ENCODE peak calls at places on chromosomes 6 and 20, in nine cellular contexts. Q, F, W, L, Z, J, G, H and C are unnamed samples.

GRCh38 chr20:8360035-8360434 is 228.0 kb downstream of the PLCB1 start:
- DNase-seq in G (no peak), W (no peak), H (no peak), F (no peak), Q (no peak), Z (no peak), L (no peak), J (no peak), C (no peak)

GRCh38 chr6:140586426-140587061 is 1212.1 kb upstream of the CITED2 start:
- DNase-seq in J (no peak), H (no peak), L (no peak), G (no peak), W (no peak), Q (no peak), Z (no peak), F (no peak), C (no peak)

GRCh38 chr6:84825461-84825860 is 61.1 kb upstream of the TBX18 start:
- DNase-seq in J (no peak), F (no peak), Q (peak; percentile 91), L (peak; percentile 10), G (peak; percentile 78), H (no peak), W (no peak), Z (peak; percentile 71), C (peak; percentile 15)

GRCh38 chr6:7129784-7130569 is 22.2 kb downstream of the RREB1 start:
- DNase-seq in W (peak; percentile 84), Q (no peak), Z (peak; percentile 96), H (no peak), G (peak; percentile 52), F (no peak), L (peak; percentile 75), J (no peak), C (peak; percentile 61)

GRCh38 chr6:166360243-166361079 is 18.1 kb upstream of the SFT2D1 start:
- DNase-seq in W (no peak), Q (peak; percentile 59), H (no peak), F (no peak), G (peak; percentile 37), J (no peak), L (peak; percentile 19), Z (peak; percentile 29), C (no peak)

GRCh38 chr20:20549699-20550098 is 162.7 kb downstream of the RALGAPA2 start:
- DNase-seq in W (no peak), Z (peak; percentile 91), F (peak; percentile 93), G (peak; percentile 2), L (peak; percentile 77), Q (peak; percentile 93), J (no peak), H (no peak), C (no peak)

GRCh38 chr6:42259286-42259685 is 41.6 kb upstream of the MRPS10 start:
- DNase-seq in W (no peak), J (no peak), H (no peak), Z (no peak), G (no peak), F (no peak), L (no peak), Q (no peak), C (no peak)

GRCh38 chr6:167094436-167094819 is 28.5 kb upstream of the CCR6 start:
- DNase-seq in Q (no peak), W (no peak), G (peak; percentile 74), Z (no peak), J (no peak), L (no peak), H (no peak), F (no peak), C (no peak)

GRCh38 chr6:41531591-41532582 is 14.3 kb upstream of the FOXP4 start:
- DNase-seq in J (no peak), W (no peak), Q (no peak), G (peak; percentile 44), Z (peak; percentile 90), H (peak; percentile 63), L (peak; percentile 78), F (no peak), C (peak; percentile 24)

GRCh38 chr6:46023216-46023915 is 7.7 kb upstream of the CLIC5 start:
- DNase-seq in H (no peak), Z (peak; percentile 13), W (no peak), Q (no peak), G (peak; percentile 61), J (no peak), L (no peak), F (no peak), C (peak; percentile 71)

GRCh38 chr6:44564906-44565524 is 177.5 kb downstream of the CDC5L start:
- DNase-seq in H (no peak), F (no peak), Q (no peak), J (no peak), G (no peak), L (no peak), Z (peak; percentile 55), W (no peak), C (peak; percentile 56)

GRCh38 chr6:35833534-35833933 is 28.4 kb downstream of the LHFPL5 start:
- DNase-seq in Q (no peak), Z (peak; percentile 43), H (no peak), F (no peak), L (peak; percentile 56), G (no peak), W (no peak), J (no peak), C (no peak)

GRCh38 chr6:126764104-126764503 is 354.4 kb upstream of the RSPO3 start:
- DNase-seq in Q (no peak), J (no peak), L (no peak), H (no peak), G (no peak), F (no peak), W (no peak), Z (no peak), C (no peak)

GRCh38 chr6:35359744-35360348 is 17.5 kb downstream of the PPARD start:
- DNase-seq in G (peak; percentile 97), W (peak; percentile 57), J (peak; percentile 18), Q (no peak), L (peak; percentile 78), H (no peak), F (no peak), Z (peak; percentile 87), C (peak; percentile 98)

GRCh38 chr6:133428299-133428698 is 187.1 kb downstream of the EYA4 start:
- DNase-seq in Z (no peak), F (no peak), H (no peak), J (no peak), W (no peak), G (no peak), Q (peak; percentile 11), L (no peak), C (no peak)

GRCh38 chr20:62549499-62550086 is 73.8 kb upstream of the GATA5 start:
- DNase-seq in J (no peak), W (no peak), Q (no peak), H (no peak), G (no peak), F (no peak), L (no peak), Z (no peak), C (no peak)

GRCh38 chr20:62551408-62552323 is 75.9 kb upstream of the GATA5 start:
- DNase-seq in J (no peak), Q (no peak), H (no peak), F (no peak), L (no peak), G (no peak), Z (no peak), W (no peak), C (no peak)

GRCh38 chr20:62549029-62549428 is 73.2 kb upstream of the GATA5 start:
- DNase-seq in W (no peak), L (no peak), Z (no peak), J (no peak), Q (no peak), F (no peak), H (no peak), G (no peak), C (no peak)

GRCh38 chr20:62548483-62548882 is 72.7 kb upstream of the GATA5 start:
- DNase-seq in Z (no peak), H (no peak), F (no peak), L (no peak), J (no peak), W (no peak), Q (no peak), G (no peak), C (no peak)

GRCh38 chr20:62550087-62550565 is 74.3 kb upstream of the GATA5 start:
- DNase-seq in J (no peak), Z (no peak), F (no peak), W (no peak), L (no peak), G (no peak), Q (no peak), H (no peak), C (no peak)
- H3K4me3 ChIP-seq in J (peak overlapping the region; percentile 26), Z (no peak overlapping the region), F (no peak overlapping the region), W (no peak overlapping the region), L (peak overlapping the region; percentile 10), G (peak overlapping the region; percentile 96), Q (no peak overlapping the region), H (no peak overlapping the region), C (no peak overlapping the region)

GRCh38 chr20:16714242-16714641 is 15.6 kb upstream of the SNRPB2 start:
- DNase-seq in W (no peak), H (no peak), Z (no peak), J (no peak), Q (no peak), G (no peak), L (no peak), F (no peak), C (no peak)
- H3K27me3 ChIP-seq in W (no peaks in the 10 kb centered on the region), H (no peaks in the 10 kb centered on the region), Z (peaks cover 5% of the 10 kb centered on the region), J (no peaks in the 10 kb centered on the region), Q (no peaks in the 10 kb centered on the region), G (no peaks in the 10 kb centered on the region), L (peaks cover 18% of the 10 kb centered on the region), F (no peaks in the 10 kb centered on the region), C (no peaks in the 10 kb centered on the region)

DNA sequence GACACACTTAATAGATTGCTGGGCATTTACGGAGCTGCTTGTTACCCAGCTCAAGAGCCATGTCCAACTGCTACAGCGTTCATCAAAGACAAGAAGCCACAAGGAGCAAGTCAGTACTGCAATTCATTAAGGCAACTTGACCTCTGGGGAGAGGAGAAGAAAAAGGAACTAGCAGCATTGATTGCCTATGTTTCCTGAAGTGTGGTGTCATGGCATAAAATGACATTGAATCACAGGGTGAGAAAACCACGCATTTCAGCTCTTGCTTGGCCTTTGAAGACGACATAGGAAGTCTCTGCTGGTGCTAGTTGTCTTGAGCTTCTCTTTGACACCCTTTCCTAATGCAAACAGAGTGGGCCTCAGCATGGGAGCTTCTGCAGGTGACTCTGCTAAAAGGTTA is 139.1 kb downstream of the CDH26 start:
- DNase-seq in Q (no peak), F (no peak), L (no peak), H (no peak), J (no peak), G (no peak), W (no peak), Z (no peak), C (no peak)
- H3K9me3 ChIP-seq in Q (peaks cover 8% of the 10 kb centered on the region), F (peaks cover 2% of the 10 kb centered on the region), L (peaks cover 30% of the 10 kb centered on the region), H (no peaks in the 10 kb centered on the region), J (no peaks in the 10 kb centered on the region), G (no peaks in the 10 kb centered on the region), W (no peaks in the 10 kb centered on the region), Z (no peaks in the 10 kb centered on the region), C (peaks cover 2% of the 10 kb centered on the region)

DNA sequence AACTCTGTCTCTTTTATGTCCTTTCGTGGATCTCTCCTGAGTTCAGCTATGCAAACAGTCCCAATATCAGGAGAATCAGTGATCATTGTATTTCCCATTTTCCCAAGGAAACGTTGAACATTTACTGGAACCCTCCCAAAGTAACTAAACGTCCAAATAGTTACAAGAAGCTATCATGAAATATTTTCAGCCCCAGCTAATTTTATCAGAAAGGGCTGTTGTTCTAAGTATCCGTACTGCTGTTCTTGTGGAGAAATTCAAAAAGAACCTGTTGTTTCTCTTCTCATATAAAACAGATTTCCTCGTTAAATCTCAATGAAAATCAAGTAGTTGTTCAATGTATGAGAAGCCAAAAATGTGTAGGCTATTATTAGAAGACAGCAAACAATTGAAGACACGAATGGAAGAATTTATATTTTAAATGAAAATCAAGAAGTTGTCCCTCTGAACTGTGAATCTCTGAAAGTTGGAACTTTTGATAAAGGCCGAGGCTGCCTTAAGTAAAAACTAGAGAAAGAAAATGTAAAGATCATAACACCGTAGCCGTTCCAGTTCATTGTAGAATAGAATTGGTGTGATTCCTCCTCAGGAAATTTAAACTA is 107.6 kb downstream of the HFE start:
- DNase-seq in Z (peak; percentile 20), F (no peak), H (no peak), W (no peak), Q (no peak), L (no peak), G (peak; percentile 16), J (no peak), C (no peak)
- H3K4me3 ChIP-seq in Z (peak overlapping the region; percentile 75), F (peak overlapping the region; percentile 90), H (peak overlapping the region; percentile 84), W (peak overlapping the region; percentile 43), Q (peak overlapping the region; percentile 69), L (no peak overlapping the region), G (peak overlapping the region; percentile 75), J (peak overlapping the region; percentile 56), C (peak overlapping the region; percentile 72)